ENCODE peak calls at places on chromosomes 2 and 18, in four cellular contexts. G, L, V and W are unnamed samples.
A peak's percentile ranks its signal among the peaks of the same experiment; 100 is the strongest.

GRCh38 chr2:75565523-75566449 is 5.0 kb upstream of the EVA1A start:
- DNase-seq in V (no peak), L (peak; percentile 10), G (no peak), W (no peak)

GRCh38 chr2:219178377-219179175 is 501 bp downstream of the RETREG2 start:
- DNase-seq in V (peak; percentile 54), G (no peak), L (peak; percentile 15), W (peak; percentile 40)

GRCh38 chr2:18949871-18950597 is 360.7 kb upstream of the NT5C1B start:
- DNase-seq in L (peak; percentile 93), G (no peak), V (no peak), W (no peak)

GRCh38 chr2:85504434-85505261 is 34.3 kb upstream of the MAT2A start:
- DNase-seq in V (no peak), G (no peak), L (peak; percentile 97), W (no peak)

GRCh38 chr2:224838335-224838734 is 122.2 kb upstream of the CCDC195 start:
- DNase-seq in V (no peak), L (peak; percentile 70), G (no peak), W (no peak)

GRCh38 chr2:137178955-137179377 is 413.6 kb downstream of the THSD7B start:
- DNase-seq in V (peak; percentile 25), L (no peak), G (no peak), W (no peak)

GRCh38 chr18:49743296-49743567 is 70.1 kb downstream of the ACAA2 start:
- DNase-seq in L (no peak), V (no peak), G (no peak), W (no peak)

GRCh38 chr2:74037379-74037860 is 52.7 kb downstream of the TET3 start:
- DNase-seq in G (no peak), L (peak; percentile 48), V (peak; percentile 51), W (no peak)

GRCh38 chr2:30332791-30333453 is 101.6 kb downstream of the LBH start:
- DNase-seq in V (no peak), G (no peak), L (no peak), W (no peak)

GRCh38 chr18:63788447-63789096 is 13.4 kb downstream of the SERPINB7 start:
- DNase-seq in G (no peak), L (peak; percentile 96), V (no peak), W (no peak)

GRCh38 chr2:235149240-235149641 is 197.4 kb downstream of the SH3BP4 start:
- DNase-seq in V (no peak), L (no peak), G (no peak), W (no peak)

GRCh38 chr2:10297950-10298349 is 4.8 kb upstream of the HPCAL1 start:
- DNase-seq in V (peak; percentile 72), G (no peak), L (peak; percentile 97), W (no peak)

GRCh38 chr2:20755132-20755800 is 67.6 kb downstream of the LDAH start:
- DNase-seq in G (no peak), L (peak; percentile 7), V (no peak), W (no peak)

GRCh38 chr18:74489631-74490030 is 6.5 kb upstream of the CNDP2 start:
- DNase-seq in L (peak; percentile 46), G (no peak), V (no peak), W (no peak)

GRCh38 chr18:77405096-77405495 is 155.4 kb downstream of the GALR1 start:
- DNase-seq in L (no peak), V (no peak), G (no peak), W (no peak)

GRCh38 chr18:13500891-13501887 is 225.2 kb downstream of the FAM210A start:
- DNase-seq in L (peak; percentile 45), G (peak; percentile 64), V (peak; percentile 76), W (no peak)

GRCh38 chr18:42635378-42636048 is 480.0 kb downstream of the RIT2 start:
- DNase-seq in V (peak; percentile 72), G (peak; percentile 32), L (no peak), W (no peak)

DNA sequence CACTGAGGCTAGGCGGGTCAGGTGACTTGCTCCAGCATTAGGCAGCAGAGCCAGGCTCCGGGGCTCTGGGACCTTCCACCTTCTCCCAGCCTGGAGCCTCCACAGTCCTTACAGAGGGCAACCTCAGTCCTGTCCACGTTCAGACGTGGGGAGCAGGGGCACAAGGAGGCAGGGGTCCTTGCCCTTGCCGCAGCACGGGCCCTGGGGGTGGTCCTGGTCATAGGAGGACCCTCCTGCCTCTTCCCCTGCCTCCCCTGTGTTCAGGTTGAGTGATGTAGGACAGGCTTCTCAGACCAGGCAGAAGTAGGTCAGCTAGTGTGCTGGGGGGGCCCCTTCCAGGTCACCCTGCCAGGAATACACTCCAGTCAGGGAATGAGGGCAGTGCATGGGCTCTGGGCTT is 5.4 kb upstream of the ARHGEF4 start:
- DNase-seq in V (no peak), L (no peak), G (no peak), W (no peak)
- H2AK5ac ChIP-seq in V (no peak overlapping the region), L (no peak overlapping the region), G (no peak overlapping the region), W (peak overlapping the region; percentile 48)

DNA sequence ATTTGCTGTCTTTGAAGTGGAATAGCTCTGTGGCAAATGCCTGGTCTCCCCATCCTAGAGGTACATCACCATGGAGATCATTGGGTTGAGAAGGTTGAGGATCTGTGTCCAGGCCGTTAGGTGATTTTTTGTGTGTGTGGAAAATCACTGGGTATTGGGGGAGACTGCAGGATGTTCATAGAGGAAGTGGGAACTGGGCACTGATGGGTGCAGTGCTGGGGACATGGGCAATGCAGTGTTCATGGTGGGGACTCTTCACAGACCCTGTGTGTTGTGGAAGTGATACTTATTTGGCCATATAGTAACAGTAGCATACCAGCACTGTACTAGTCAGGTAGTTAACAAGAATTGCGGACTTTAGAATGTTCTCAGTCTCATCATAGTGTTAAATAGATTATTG is 34.9 kb downstream of the ATP9B start:
- DNase-seq in L (no peak), G (no peak), V (no peak), W (no peak)
- H3K23ac ChIP-seq in L (no peak overlapping the region), G (no peak overlapping the region), V (no peak overlapping the region), W (no peak overlapping the region)

DNA sequence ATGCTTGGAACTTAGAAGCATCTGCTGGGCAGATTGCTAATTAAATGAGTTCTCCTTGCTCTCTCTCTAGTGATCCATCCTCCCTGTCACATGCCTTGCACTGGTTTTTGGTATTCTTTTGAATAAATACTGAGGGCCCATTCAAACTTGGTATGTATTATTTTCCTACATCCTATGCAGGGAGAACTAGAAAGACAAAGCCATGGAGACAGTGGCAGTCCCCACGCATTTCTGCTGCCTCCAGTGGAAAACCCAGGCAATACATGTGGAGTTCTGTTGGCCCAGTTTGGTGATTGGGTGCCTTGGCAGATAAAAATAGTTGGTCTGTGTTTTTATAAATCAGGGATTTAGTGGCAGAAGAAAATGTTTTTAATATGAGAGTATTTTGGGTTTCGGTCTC is 68.7 kb downstream of the DIS3L2 start:
- DNase-seq in G (no peak), V (peak; percentile 23), L (no peak), W (no peak)
- H2AK5ac ChIP-seq in G (no peak overlapping the region), V (no peak overlapping the region), L (no peak overlapping the region), W (no peak overlapping the region)

GRCh38 chr2:39665811-39666488 is at the start of gene TMEM178A:
- DNase-seq in G (peak; percentile 67), L (no peak), V (peak; percentile 70), W (no peak)
- H3K23ac ChIP-seq in G (no peak within 1 kb of the TSS), L (peak within 1 kb of the TSS; percentile 79), V (no peak within 1 kb of the TSS), W (peak within 1 kb of the TSS; percentile 70)

DNA sequence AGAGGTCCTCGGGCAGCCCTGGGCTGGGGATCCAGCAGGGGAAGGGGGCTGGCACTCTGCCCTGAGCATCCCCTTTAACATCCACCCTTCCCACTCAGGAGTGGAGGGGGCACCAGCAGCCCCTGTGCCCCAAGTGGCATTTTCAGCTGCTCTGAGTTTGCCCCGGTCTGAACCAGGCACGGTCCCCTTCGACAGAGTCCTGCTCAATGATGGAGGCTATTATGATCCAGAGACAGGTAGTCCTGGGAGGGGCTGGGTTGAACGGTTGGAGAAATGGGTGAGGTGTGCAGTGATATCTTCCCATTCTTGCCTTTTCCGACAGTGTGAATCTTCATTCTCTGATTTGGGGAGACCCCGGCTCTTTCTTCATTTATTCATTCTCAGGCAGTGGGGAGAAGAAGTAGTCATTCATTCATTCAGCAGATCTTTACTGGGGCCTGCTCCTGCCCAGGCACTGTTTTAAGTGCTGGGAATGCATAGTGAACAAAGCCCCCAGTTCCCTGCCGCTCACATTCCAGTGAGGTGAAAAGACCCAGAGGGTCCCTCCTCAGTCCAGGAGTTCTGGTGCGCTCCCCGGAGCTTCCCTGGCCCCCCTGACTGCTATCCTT is 1.4 kb upstream of the KHK start:
- DNase-seq in V (no peak), L (no peak), G (no peak), W (no peak)
- H2AK5ac ChIP-seq in V (no peak overlapping the region), L (peak overlapping the region; percentile 51), G (no peak overlapping the region), W (no peak overlapping the region)